ENCODE peak calls at places on chromosome 15, in five cellular contexts. Z is NCI-H510A treated with DMSO at 0.1 percent for 48 hours; S is GM19239; Y is GM04504; O is stimulated activated naive B cell treated with anti-CD40 and anti-IgM and Interleukin-4, amounts not matched to agents 10 μg/mL and 1 μg/mL and 100 μg/mL, for 72 hours. L is an unnamed sample.

GRCh38 chr15:68558318-68559305 is 20.2 kb upstream of the CORO2B start:
- DNase-seq in S (no peak), Z (no peak), O (no peak), Y (no peak), L (no peak)

GRCh38 chr15:92811514-92811913 is 88.6 kb upstream of the CHD2 start:
- DNase-seq in Z (peak; percentile 73), Y (no peak), S (no peak), O (no peak), L (peak; percentile 24)

GRCh38 chr15:75594276-75594675 is 15.2 kb upstream of the PTPN9 start:
- DNase-seq in O (no peak), S (no peak), Z (no peak), Y (no peak), L (no peak)

GRCh38 chr15:64891546-64891945 is 20.2 kb upstream of the ANKDD1A start:
- DNase-seq in Z (no peak), Y (no peak), O (no peak), S (no peak), L (no peak)

GRCh38 chr15:100762913-100763627 is 116.6 kb upstream of the ALDH1A3 start:
- DNase-seq in S (no peak), Y (no peak), Z (no peak), O (no peak), L (no peak)

GRCh38 chr15:65408370-65409283 is 14.1 kb downstream of the IGDCC4 start:
- DNase-seq in S (no peak), Y (no peak), Z (no peak), O (no peak), L (no peak)

GRCh38 chr15:67917037-67917436 is 77.2 kb upstream of the RNU6-1 start:
- DNase-seq in O (no peak), Y (no peak), Z (no peak), S (no peak), L (no peak)

GRCh38 chr15:28921336-28921735 is 35.6 kb downstream of the APBA2 start:
- DNase-seq in Z (no peak), Y (no peak), S (no peak), O (no peak), L (no peak)

GRCh38 chr15:39140060-39140604 is 440.7 kb upstream of the THBS1 start:
- DNase-seq in S (no peak), Z (no peak), Y (peak; percentile 84), O (no peak), L (no peak)

GRCh38 chr15:68432665-68433064 is 702 bp upstream of the ITGA11 start:
- DNase-seq in O (no peak), Y (no peak), S (no peak), Z (no peak), L (no peak)

GRCh38 chr15:34436956-34437442 is 609 bp downstream of the GOLGA8A start:
- DNase-seq in O (peak; percentile 34), Z (no peak), S (peak; percentile 33), Y (no peak), L (no peak)

GRCh38 chr15:72155021-72155621 is 36.9 kb downstream of the SENP8 start:
- DNase-seq in Z (peak; percentile 39), Y (no peak), O (no peak), S (no peak), L (peak; percentile 97)

GRCh38 chr15:83698294-83698693 is 44.4 kb downstream of the ADAMTSL3 start:
- DNase-seq in Z (no peak), Y (peak; percentile 2), S (no peak), O (no peak), L (no peak)

GRCh38 chr15:67185621-67186225 is 68.7 kb downstream of the AAGAB start:
- DNase-seq in Y (no peak), O (peak; percentile 65), Z (no peak), S (no peak), L (no peak)

GRCh38 chr15:77654975-77655374 is 22.3 kb upstream of the LINGO1 start:
- DNase-seq in Y (no peak), Z (no peak), O (no peak), S (no peak), L (no peak)

GRCh38 chr15:22850055-22850454 is 11.6 kb downstream of the NIPA2 start:
- DNase-seq in S (no peak), O (no peak), Y (no peak), Z (no peak), L (no peak)

GRCh38 chr15:90376789-90377188 is 11.3 kb upstream of the IQGAP1 start:
- DNase-seq in Y (no peak), S (no peak), O (no peak), Z (no peak), L (no peak)

GRCh38 chr15:70852501-70853269 is 1.3 kb downstream of the LARP6 start:
- DNase-seq in Y (no peak), Z (no peak), S (no peak), O (no peak), L (no peak)

GRCh38 chr15:69662668-69663000 is 210.0 kb downstream of the RPLP1 start:
- DNase-seq in Z (no peak), Y (no peak), O (no peak), S (no peak), L (no peak)

GRCh38 chr15:73760330-73760729 is 7.2 kb upstream of the INSYN1 start:
- DNase-seq in Z (no peak), Y (no peak), S (no peak), O (no peak), L (no peak)

GRCh38 chr15:84828433-84828908 is 11.3 kb downstream of the ALPK3 start:
- DNase-seq in Z (no peak), S (no peak), O (no peak), Y (no peak), L (no peak)

GRCh38 chr15:29528276-29528675 is 258.7 kb upstream of the NSMCE3 start:
- DNase-seq in Y (no peak), S (no peak), Z (no peak), O (no peak), L (no peak)

GRCh38 chr15:35980719-35981118 is 434.8 kb upstream of the DPH6 start:
- DNase-seq in S (no peak), Y (no peak), O (no peak), Z (no peak), L (no peak)

GRCh38 chr15:42279234-42279723 is 6.0 kb upstream of the TMEM87A start:
- DNase-seq in Y (no peak), S (no peak), O (no peak), Z (no peak), L (no peak)

GRCh38 chr15:36769110-36769509 is 189.7 kb downstream of the CDIN1 start:
- DNase-seq in O (no peak), Z (no peak), Y (no peak), S (no peak), L (no peak)

GRCh38 chr15:78093242-78094020 is 1.1 kb downstream of the SH2D7 start:
- DNase-seq in O (no peak), Y (peak; percentile 77), Z (no peak), S (no peak), L (no peak)